ENCODE peak calls at places on chromosomes 2 and 18, in six cellular contexts. One of them, this sample, is unnamed. For H3K36me3, the result is how much of the 10 kb centered on the place peaks cover.

GRCh38 chr2:52269696-52270485 is 1238.0 kb upstream of the NRXN1 start:
- DNase-seq in HCT116: no peak
- DNase-seq in prostate gland: no peak
- DNase-seq in transverse colon: no peak
- DNase-seq in endothelial cell of umbilical vein: no peak
- DNase-seq in spleen: no peak
- DNase-seq in this sample: no peak

GRCh38 chr2:157785200-157785599 is 90.9 kb downstream of the ACVR1 start:
- DNase-seq in HCT116: no peak
- DNase-seq in prostate gland: peak
- DNase-seq in transverse colon: peak
- DNase-seq in endothelial cell of umbilical vein: peak
- DNase-seq in spleen: no peak
- DNase-seq in this sample: peak

GRCh38 chr2:101168647-101169046 is 17.5 kb upstream of the TBC1D8 start:
- DNase-seq in HCT116: no peak
- DNase-seq in prostate gland: no peak
- DNase-seq in transverse colon: no peak
- DNase-seq in endothelial cell of umbilical vein: no peak
- DNase-seq in spleen: no peak
- DNase-seq in this sample: no peak

GRCh38 chr18:69948919-69949537 is 1.4 kb upstream of the CD226 start:
- DNase-seq in HCT116: no peak
- DNase-seq in prostate gland: no peak
- DNase-seq in transverse colon: peak
- DNase-seq in endothelial cell of umbilical vein: peak
- DNase-seq in spleen: no peak
- DNase-seq in this sample: no peak

GRCh38 chr2:120548627-120549026 is 187.0 kb upstream of the GLI2 start:
- DNase-seq in HCT116: no peak
- DNase-seq in prostate gland: no peak
- DNase-seq in transverse colon: no peak
- DNase-seq in endothelial cell of umbilical vein: no peak
- DNase-seq in spleen: no peak
- DNase-seq in this sample: no peak

GRCh38 chr18:24212939-24213338 is 74.1 kb downstream of the CABYR start:
- DNase-seq in HCT116: peak
- DNase-seq in prostate gland: no peak
- DNase-seq in transverse colon: no peak
- DNase-seq in endothelial cell of umbilical vein: peak
- DNase-seq in spleen: no peak
- DNase-seq in this sample: no peak

GRCh38 chr2:205148756-205149155 is 533.5 kb upstream of the NRP2 start:
- DNase-seq in HCT116: no peak
- DNase-seq in prostate gland: no peak
- DNase-seq in transverse colon: no peak
- DNase-seq in endothelial cell of umbilical vein: no peak
- DNase-seq in spleen: no peak
- DNase-seq in this sample: no peak

GRCh38 chr2:11326692-11327211 is 17.7 kb downstream of the ROCK2 start:
- DNase-seq in HCT116: no peak
- DNase-seq in prostate gland: no peak
- DNase-seq in transverse colon: no peak
- DNase-seq in endothelial cell of umbilical vein: peak
- DNase-seq in spleen: no peak
- DNase-seq in this sample: no peak

GRCh38 chr18:55228191-55228590 is 268.9 kb upstream of the CCDC68 start:
- DNase-seq in HCT116: no peak
- DNase-seq in prostate gland: no peak
- DNase-seq in transverse colon: no peak
- DNase-seq in endothelial cell of umbilical vein: no peak
- DNase-seq in spleen: no peak
- DNase-seq in this sample: no peak

GRCh38 chr18:58462975-58463374 is 165.9 kb downstream of the ALPK2 start:
- DNase-seq in HCT116: no peak
- DNase-seq in prostate gland: no peak
- DNase-seq in transverse colon: no peak
- DNase-seq in endothelial cell of umbilical vein: no peak
- DNase-seq in spleen: no peak
- DNase-seq in this sample: no peak

GRCh38 chr2:95006661-95007060 is 18.8 kb upstream of the MAL start:
- DNase-seq in HCT116: no peak
- DNase-seq in prostate gland: no peak
- DNase-seq in transverse colon: no peak
- DNase-seq in endothelial cell of umbilical vein: no peak
- DNase-seq in spleen: peak
- DNase-seq in this sample: no peak

GRCh38 chr2:142140434-142140845 is 9.6 kb upstream of the LRP1B start:
- DNase-seq in HCT116: peak
- DNase-seq in prostate gland: no peak
- DNase-seq in transverse colon: no peak
- DNase-seq in endothelial cell of umbilical vein: peak
- DNase-seq in spleen: no peak
- DNase-seq in this sample: no peak

GRCh38 chr2:190582761-190583506 is 48.4 kb upstream of the NEMP2 start:
- DNase-seq in HCT116: no peak
- DNase-seq in prostate gland: no peak
- DNase-seq in transverse colon: no peak
- DNase-seq in endothelial cell of umbilical vein: no peak
- DNase-seq in spleen: no peak
- DNase-seq in this sample: no peak

GRCh38 chr18:13305326-13305725 is 86.8 kb downstream of the LDLRAD4 start:
- DNase-seq in HCT116: no peak
- DNase-seq in prostate gland: no peak
- DNase-seq in transverse colon: no peak
- DNase-seq in endothelial cell of umbilical vein: no peak
- DNase-seq in spleen: no peak
- DNase-seq in this sample: no peak

GRCh38 chr2:81412681-81413080 is 1108.1 kb upstream of the LRRTM1 start:
- DNase-seq in HCT116: no peak
- DNase-seq in prostate gland: no peak
- DNase-seq in transverse colon: no peak
- DNase-seq in endothelial cell of umbilical vein: no peak
- DNase-seq in spleen: no peak
- DNase-seq in this sample: no peak

GRCh38 chr2:72108121-72108520 is 39.5 kb downstream of the CYP26B1 start:
- DNase-seq in HCT116: no peak
- DNase-seq in prostate gland: no peak
- DNase-seq in transverse colon: no peak
- DNase-seq in endothelial cell of umbilical vein: no peak
- DNase-seq in spleen: no peak
- DNase-seq in this sample: no peak

GRCh38 chr2:183490930-183491329 is 366.7 kb downstream of the NUP35 start:
- DNase-seq in HCT116: no peak
- DNase-seq in prostate gland: no peak
- DNase-seq in transverse colon: no peak
- DNase-seq in endothelial cell of umbilical vein: no peak
- DNase-seq in spleen: no peak
- DNase-seq in this sample: no peak

GRCh38 chr2:48445091-48445725 is 84.7 kb upstream of the STON1 start:
- DNase-seq in HCT116: no peak
- DNase-seq in prostate gland: no peak
- DNase-seq in transverse colon: no peak
- DNase-seq in endothelial cell of umbilical vein: no peak
- DNase-seq in spleen: no peak
- DNase-seq in this sample: no peak

GRCh38 chr2:143901185-143901842 is 618.6 kb downstream of the ZEB2 start:
- DNase-seq in HCT116: peak
- DNase-seq in prostate gland: no peak
- DNase-seq in transverse colon: no peak
- DNase-seq in endothelial cell of umbilical vein: peak
- DNase-seq in spleen: no peak
- DNase-seq in this sample: no peak

GRCh38 chr2:241391892-241392665 is 36.0 kb downstream of the FARP2 start:
- DNase-seq in HCT116: peak
- DNase-seq in prostate gland: no peak
- DNase-seq in transverse colon: peak
- DNase-seq in endothelial cell of umbilical vein: peak
- DNase-seq in spleen: no peak
- DNase-seq in this sample: peak

GRCh38 chr18:31603335-31603734 is 11.7 kb downstream of the TTR start:
- DNase-seq in HCT116: no peak
- DNase-seq in prostate gland: no peak
- DNase-seq in transverse colon: no peak
- DNase-seq in endothelial cell of umbilical vein: no peak
- DNase-seq in spleen: no peak
- DNase-seq in this sample: no peak

GRCh38 chr2:220949476-220949875 is 622.6 kb downstream of the EPHA4 start:
- DNase-seq in HCT116: no peak
- DNase-seq in prostate gland: no peak
- DNase-seq in transverse colon: no peak
- DNase-seq in endothelial cell of umbilical vein: no peak
- DNase-seq in spleen: no peak
- DNase-seq in this sample: no peak

GRCh38 chr2:8197101-8197500 is 484.8 kb upstream of the ID2 start:
- DNase-seq in HCT116: no peak
- DNase-seq in prostate gland: no peak
- DNase-seq in transverse colon: no peak
- DNase-seq in endothelial cell of umbilical vein: no peak
- DNase-seq in spleen: no peak
- DNase-seq in this sample: no peak

GRCh38 chr18:57900906-57901305 is 97.8 kb upstream of the ATP8B1 start:
- DNase-seq in HCT116: no peak
- DNase-seq in prostate gland: no peak
- DNase-seq in transverse colon: no peak
- DNase-seq in endothelial cell of umbilical vein: no peak
- DNase-seq in spleen: no peak
- DNase-seq in this sample: no peak

GRCh38 chr18:11985532-11985931 is 4.2 kb downstream of the IMPA2 start:
- DNase-seq in HCT116: no peak
- DNase-seq in prostate gland: no peak
- DNase-seq in transverse colon: no peak
- DNase-seq in endothelial cell of umbilical vein: no peak
- DNase-seq in spleen: no peak
- DNase-seq in this sample: no peak
- TF ChIP-seq POLR2A in HCT116: no peak
- TF ChIP-seq POLR2A in prostate gland: no peak
- TF ChIP-seq POLR2A in transverse colon: no peak
- TF ChIP-seq POLR2A in endothelial cell of umbilical vein: no peak
- TF ChIP-seq POLR2A in spleen: no peak
- TF ChIP-seq POLR2A in this sample: no peak

DNA sequence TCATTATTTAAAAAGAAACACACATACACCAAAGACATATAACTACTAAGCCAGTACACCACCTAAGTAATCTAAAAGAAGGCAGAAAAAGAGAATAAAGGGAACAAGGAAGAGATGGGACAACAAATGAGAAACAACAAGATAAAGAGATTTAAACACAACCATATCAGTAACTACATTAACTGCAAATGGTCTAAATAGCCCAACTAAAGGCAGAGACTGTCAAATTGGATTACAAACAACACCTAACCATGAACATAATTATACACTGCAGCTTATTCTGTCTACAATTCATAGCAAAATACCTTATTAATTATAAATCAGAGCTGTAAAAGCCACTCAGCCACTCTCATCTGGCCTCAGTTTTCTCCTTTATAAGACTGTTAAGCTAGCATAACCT is 15.0 kb downstream of the PPP4R1 start:
- DNase-seq in HCT116: no peak
- DNase-seq in prostate gland: no peak
- DNase-seq in transverse colon: no peak
- DNase-seq in endothelial cell of umbilical vein: no peak
- DNase-seq in spleen: no peak
- DNase-seq in this sample: no peak
- H3K36me3 ChIP-seq in HCT116: under half
- H3K36me3 ChIP-seq in prostate gland: under half
- H3K36me3 ChIP-seq in transverse colon: under half
- H3K36me3 ChIP-seq in endothelial cell of umbilical vein: under half
- H3K36me3 ChIP-seq in spleen: under half
- H3K36me3 ChIP-seq in this sample: under half

DNA sequence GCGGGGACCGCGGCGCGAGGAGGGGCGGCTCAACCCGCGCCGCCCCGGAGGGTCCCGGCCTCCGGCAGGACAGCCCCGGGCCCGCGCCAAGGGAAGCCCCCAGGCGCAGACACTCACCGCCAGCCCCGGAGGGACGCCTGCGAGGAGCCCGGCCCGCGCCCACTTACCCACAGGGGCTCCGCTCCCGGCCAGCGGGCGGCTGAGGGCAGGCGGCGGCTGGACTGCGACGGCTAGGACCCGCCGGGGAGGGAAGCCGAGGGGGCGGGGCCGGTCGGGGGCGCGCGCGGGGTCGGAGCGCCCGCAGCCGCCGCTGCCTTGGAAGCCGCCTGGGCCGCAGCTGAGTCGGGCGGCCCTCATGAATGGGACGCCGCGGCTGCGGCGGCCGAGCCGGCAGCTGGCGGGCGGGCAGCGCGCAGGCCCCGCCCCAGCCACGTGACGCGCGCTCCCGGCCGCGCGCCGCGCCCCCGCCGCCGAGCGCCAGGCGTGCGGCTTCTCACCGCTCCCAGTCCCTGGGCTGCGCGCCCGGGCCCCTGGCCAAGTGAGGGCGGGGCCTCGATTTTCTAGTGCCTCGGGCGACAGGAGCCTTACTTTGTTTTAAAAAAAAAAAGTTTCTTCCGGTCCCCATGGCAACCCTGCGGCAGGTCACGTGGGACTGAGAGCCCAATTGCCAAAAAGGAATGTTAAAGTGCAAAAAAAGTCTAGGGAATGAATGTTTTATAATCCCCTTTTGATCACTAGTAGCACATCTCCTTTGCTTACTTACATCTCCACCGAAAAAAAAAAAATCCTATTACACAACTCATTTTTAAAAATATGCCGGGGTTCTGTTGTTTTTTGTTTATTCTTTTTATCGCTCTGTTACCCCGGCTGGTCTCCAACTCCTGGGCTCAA is at the start of gene LPIN2:
- DNase-seq in HCT116: peak
- DNase-seq in prostate gland: peak
- DNase-seq in transverse colon: peak
- DNase-seq in endothelial cell of umbilical vein: peak
- DNase-seq in spleen: peak
- DNase-seq in this sample: peak
- TF ChIP-seq POLR2AphosphoS5 in HCT116: peak
- TF ChIP-seq POLR2AphosphoS5 in prostate gland: peak
- TF ChIP-seq POLR2AphosphoS5 in transverse colon: no peak
- TF ChIP-seq POLR2AphosphoS5 in endothelial cell of umbilical vein: peak
- TF ChIP-seq POLR2AphosphoS5 in spleen: peak
- TF ChIP-seq POLR2AphosphoS5 in this sample: no peak

GRCh38 chr2:231701456-231702373 is 6.6 kb upstream of the PTMA start:
- DNase-seq in HCT116: no peak
- DNase-seq in prostate gland: peak
- DNase-seq in transverse colon: no peak
- DNase-seq in endothelial cell of umbilical vein: no peak
- DNase-seq in spleen: no peak
- DNase-seq in this sample: no peak

GRCh38 chr2:231704017-231704416 is 4.3 kb upstream of the PTMA start:
- DNase-seq in HCT116: no peak
- DNase-seq in prostate gland: no peak
- DNase-seq in transverse colon: no peak
- DNase-seq in endothelial cell of umbilical vein: no peak
- DNase-seq in spleen: no peak
- DNase-seq in this sample: no peak

GRCh38 chr2:231693956-231694355 is 14.4 kb upstream of the PTMA start:
- DNase-seq in HCT116: no peak
- DNase-seq in prostate gland: no peak
- DNase-seq in transverse colon: no peak
- DNase-seq in endothelial cell of umbilical vein: no peak
- DNase-seq in spleen: no peak
- DNase-seq in this sample: no peak

GRCh38 chr2:231696004-231696367 is 12.3 kb upstream of the PTMA start:
- DNase-seq in HCT116: no peak
- DNase-seq in prostate gland: no peak
- DNase-seq in transverse colon: no peak
- DNase-seq in endothelial cell of umbilical vein: no peak
- DNase-seq in spleen: no peak
- DNase-seq in this sample: no peak

GRCh38 chr2:231699006-231699405 is 9.3 kb upstream of the PTMA start:
- DNase-seq in HCT116: no peak
- DNase-seq in prostate gland: no peak
- DNase-seq in transverse colon: no peak
- DNase-seq in endothelial cell of umbilical vein: no peak
- DNase-seq in spleen: no peak
- DNase-seq in this sample: peak
- TF ChIP-seq POLR2A in HCT116: no peak
- TF ChIP-seq POLR2A in prostate gland: no peak
- TF ChIP-seq POLR2A in transverse colon: no peak
- TF ChIP-seq POLR2A in endothelial cell of umbilical vein: no peak
- TF ChIP-seq POLR2A in spleen: no peak
- TF ChIP-seq POLR2A in this sample: no peak

This sample was measured in upper lobe of left lung.